ENCODE peak calls at places on chromosomes 12 and 14, in five cellular contexts. M is osteocyte, H is uterus, T is GM13976, K is Peyer's patch. P is an unnamed sample.

GRCh38 chr12:26513357-26514043 is 318.1 kb downstream of the SSPN start:
- DNase-seq in M (no peak), H (no peak), T (no peak), K (no peak), P (no peak)

GRCh38 chr12:52892974-52893373 is 11.9 kb downstream of the KRT8 start:
- DNase-seq in M (no peak), H (no peak), T (no peak), K (no peak), P (no peak)

GRCh38 chr12:42492267-42492666 is 97.3 kb downstream of the PRICKLE1 start:
- DNase-seq in M (no peak), H (no peak), T (no peak), K (no peak), P (no peak)

GRCh38 chr14:28821993-28822392 is 55.4 kb downstream of the FOXG1 start:
- DNase-seq in M (no peak), H (no peak), T (no peak), K (no peak), P (no peak)

GRCh38 chr12:19639781-19640180 is 200.5 kb downstream of the AEBP2 start:
- DNase-seq in M (no peak), H (no peak), T (no peak), K (no peak), P (no peak)

GRCh38 chr12:2647186-2647585 is 147.6 kb upstream of the FKBP4 start:
- DNase-seq in M (no peak), H (no peak), T (no peak), K (peak; percentile 19), P (no peak)

GRCh38 chr14:62957562-62957961 is 87.7 kb downstream of the KCNH5 start:
- DNase-seq in M (no peak), H (no peak), T (no peak), K (no peak), P (no peak)

GRCh38 chr14:104445086-104445485 is 134.5 kb upstream of the C14orf180 start:
- DNase-seq in M (peak; percentile 66), H (no peak), T (no peak), K (peak; percentile 19), P (no peak)

GRCh38 chr12:19052689-19053088 is 76.8 kb upstream of the PLEKHA5 start:
- DNase-seq in M (no peak), H (no peak), T (no peak), K (no peak), P (no peak)

GRCh38 chr12:91854725-91855124 is 290.9 kb downstream of the BTG1 start:
- DNase-seq in M (no peak), H (no peak), T (no peak), K (no peak), P (no peak)

GRCh38 chr14:95272057-95272456 is 47.7 kb downstream of the CLMN start:
- DNase-seq in M (no peak), H (no peak), T (no peak), K (no peak), P (no peak)

GRCh38 chr14:104639481-104639880 is 34.9 kb upstream of the TMEM179 start:
- DNase-seq in M (no peak), H (no peak), T (no peak), K (no peak), P (no peak)

GRCh38 chr14:96598332-96598928 is 96.2 kb downstream of the PAPOLA start:
- DNase-seq in M (no peak), H (no peak), T (no peak), K (peak; percentile 54), P (no peak)

GRCh38 chr12:53268009-53268636 is at the start of gene ESPL1:
- DNase-seq in M (peak; percentile 87), H (peak; percentile 78), T (peak; percentile 94), K (peak; percentile 91), P (peak; percentile 92)

GRCh38 chr12:104280703-104281458 is 22.7 kb upstream of the EID3 start:
- DNase-seq in M (no peak), H (no peak), T (no peak), K (no peak), P (no peak)

GRCh38 chr14:55373784-55374725 is 37.6 kb downstream of the ATG14 start:
- DNase-seq in M (no peak), H (no peak), T (peak; percentile 71), K (no peak), P (peak; percentile 57)

GRCh38 chr14:50453869-50454268 is 57.2 kb upstream of the CDKL1 start:
- DNase-seq in M (no peak), H (no peak), T (no peak), K (no peak), P (no peak)

GRCh38 chr14:50823051-50823762 is 7.8 kb downstream of the NIN start:
- DNase-seq in M (no peak), H (no peak), T (no peak), K (no peak), P (no peak)

GRCh38 chr12:116015525-116015924 is 262.0 kb downstream of the MED13L start:
- DNase-seq in M (no peak), H (no peak), T (peak; percentile 24), K (no peak), P (peak; percentile 17)

GRCh38 chr14:58238252-58239247 is 6.1 kb upstream of the PSMA3 start:
- DNase-seq in M (no peak), H (peak; percentile 36), T (no peak), K (no peak), P (no peak)

DNA sequence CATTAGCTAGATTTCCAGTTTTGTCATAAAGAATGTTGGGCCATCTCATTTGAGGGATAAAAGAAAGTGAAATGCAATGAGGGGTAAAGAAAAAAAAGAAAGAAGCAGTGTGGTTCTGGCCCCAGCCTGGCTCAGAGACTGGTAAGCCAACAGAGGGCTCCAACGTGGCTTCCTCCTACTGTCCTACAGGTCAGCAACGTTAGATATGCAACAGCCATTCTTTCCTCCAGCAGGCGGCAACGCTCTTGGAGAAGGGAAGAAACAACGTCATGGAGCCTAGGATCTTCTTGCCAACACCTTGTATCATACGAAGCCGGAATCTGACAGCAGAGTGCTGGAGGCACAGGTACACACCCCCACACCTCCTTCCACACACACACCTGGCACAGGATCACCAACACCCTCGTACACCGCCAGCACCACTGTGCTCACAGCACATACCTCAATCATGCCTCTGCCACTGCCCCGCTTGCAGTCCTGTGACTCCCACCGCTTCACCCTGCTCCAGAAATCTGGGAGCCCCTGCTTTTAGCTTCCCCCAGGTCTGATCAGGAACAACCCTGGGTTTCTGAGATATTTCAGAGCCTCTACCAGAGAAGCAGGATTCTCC is 102.8 kb downstream of the RPAP3 start:
- DNase-seq in M (no peak), H (no peak), T (no peak), K (no peak), P (no peak)
- TF ChIP-seq CTCF in M (no peak), H (no peak), T (no peak), K (no peak), P (no peak)

GRCh38 chr12:131834798-131835615 is 6.8 kb downstream of the MMP17 start:
- DNase-seq in M (no peak), H (no peak), T (no peak), K (no peak), P (no peak)

GRCh38 chr12:131832393-131833231 is 4.4 kb downstream of the MMP17 start:
- DNase-seq in M (no peak), H (peak; percentile 72), T (no peak), K (no peak), P (no peak)

GRCh38 chr12:131833288-131833895 is 5.2 kb downstream of the MMP17 start:
- DNase-seq in M (no peak), H (no peak), T (no peak), K (no peak), P (no peak)

GRCh38 chr12:131835616-131836171 is 7.5 kb downstream of the MMP17 start:
- DNase-seq in M (no peak), H (no peak), T (no peak), K (no peak), P (no peak)

DNA sequence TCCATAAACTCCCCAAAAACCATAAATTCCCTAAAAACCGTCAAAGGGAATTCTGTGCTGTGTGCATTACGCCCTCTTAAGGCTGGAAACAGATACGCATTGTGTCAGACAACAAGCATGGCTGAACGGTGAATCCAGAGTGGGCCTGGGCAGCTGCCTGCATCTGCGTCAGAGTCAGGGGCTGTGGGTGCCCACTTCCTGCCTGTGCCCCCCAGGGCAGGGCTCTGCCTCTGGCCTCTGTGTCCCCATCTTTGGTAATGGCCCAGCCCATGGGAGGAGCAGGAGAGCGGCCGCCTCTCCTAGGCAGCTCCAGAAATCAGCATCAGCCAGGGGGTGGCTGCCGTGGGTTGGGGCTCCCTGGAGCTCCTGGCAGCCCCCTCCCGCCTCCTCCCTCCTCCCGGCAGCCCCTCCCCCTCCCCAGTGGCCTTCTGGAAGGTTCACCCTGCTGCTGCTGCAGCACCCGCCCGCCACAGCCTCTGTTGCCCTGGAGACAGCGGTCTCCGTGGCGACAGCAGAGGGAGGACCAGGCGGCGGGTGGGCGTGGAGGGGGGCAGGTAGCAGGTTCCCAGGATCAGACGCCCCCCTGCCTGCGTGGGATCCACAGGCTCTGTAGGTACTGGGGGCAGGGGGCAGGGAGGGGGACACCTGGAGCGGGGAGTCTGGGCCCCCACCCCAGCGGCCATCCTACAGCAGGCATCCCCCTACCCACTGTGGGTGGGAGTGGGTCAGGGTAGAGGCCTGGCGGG is 5.9 kb downstream of the MMP17 start:
- DNase-seq in M (no peak), H (no peak), T (no peak), K (no peak), P (no peak)
- TF ChIP-seq CTCF in M (peak; percentile 53), H (no peak), T (peak; percentile 25), K (no peak), P (peak; percentile 35)

GRCh38 chr14:59918824-59919581 is 941 bp upstream of the LRRC9 start:
- DNase-seq in M (no peak), H (no peak), T (peak; percentile 47), K (no peak), P (peak; percentile 42)
- TF ChIP-seq CTCF in M (peak; percentile 63), H (no peak), T (no peak), K (no peak), P (no peak)

GRCh38 chr12:11815397-11815796 is 165.9 kb downstream of the ETV6 start:
- DNase-seq in M (no peak), H (no peak), T (no peak), K (no peak), P (no peak)

GRCh38 chr12:11814362-11814761 is 164.9 kb downstream of the ETV6 start:
- DNase-seq in M (no peak), H (no peak), T (no peak), K (no peak), P (no peak)

GRCh38 chr12:11813422-11813813 is 163.9 kb downstream of the ETV6 start:
- DNase-seq in M (no peak), H (no peak), T (no peak), K (no peak), P (no peak)

GRCh38 chr12:11810962-11811361 is 161.5 kb downstream of the ETV6 start:
- DNase-seq in M (no peak), H (no peak), T (peak; percentile 43), K (no peak), P (no peak)

DNA sequence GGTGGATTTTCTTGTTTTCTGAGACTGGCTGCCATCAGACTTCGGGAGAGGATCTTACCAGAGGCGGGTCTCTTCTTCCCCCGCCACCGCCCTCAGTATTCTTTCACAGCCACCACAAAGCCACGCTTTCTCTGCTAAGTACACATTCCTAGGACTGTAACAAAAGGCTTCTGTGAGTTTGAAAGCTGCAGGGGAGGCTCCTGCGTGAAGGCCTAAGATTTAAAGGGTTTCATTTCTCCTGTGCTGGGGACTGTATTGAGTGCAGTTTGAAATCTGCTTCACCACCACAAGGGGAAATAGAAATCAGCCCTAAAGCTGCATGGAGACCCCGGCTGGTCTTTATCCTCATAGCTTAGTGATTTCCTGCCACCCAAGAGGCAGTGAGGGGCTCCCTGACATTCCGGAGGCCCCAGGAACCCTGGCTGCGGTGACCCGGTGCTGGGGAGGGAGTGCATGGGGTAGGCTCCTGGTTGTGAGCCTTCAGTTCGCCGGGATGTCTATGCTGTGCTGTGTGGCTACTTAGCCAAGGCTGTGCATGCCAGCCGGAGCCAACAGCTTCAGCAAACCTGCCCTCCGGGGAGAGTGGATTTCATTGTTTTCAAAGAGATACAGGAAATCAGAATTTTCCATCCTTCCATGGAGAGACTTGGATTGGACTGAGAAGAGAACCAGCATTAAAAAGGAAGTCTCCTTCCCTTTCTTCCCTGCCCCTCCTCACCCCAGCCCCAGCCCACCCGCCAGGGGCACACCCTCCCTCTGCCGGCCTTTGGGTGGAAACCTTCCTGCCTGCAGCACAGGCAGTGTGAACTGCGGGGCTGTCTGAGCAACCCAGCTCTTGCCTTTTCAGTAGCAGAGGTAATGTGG is 163.3 kb downstream of the ETV6 start:
- DNase-seq in M (no peak), H (no peak), T (peak; percentile 57), K (peak; percentile 57), P (peak; percentile 59)
- TF ChIP-seq CTCF in M (peak; percentile 32), H (no peak), T (peak; percentile 8), K (no peak), P (no peak)